ENCODE peak calls at places on chromosomes 4 and X, in five cellular contexts. One of them, this sample, is unnamed.

GRCh38 chr4:169314906-169315305 is 44.1 kb upstream of the SH3RF1 start:
- DNase-seq in sigmoid colon: peak; percentile 72
- DNase-seq in HepG2: peak; percentile 91
- DNase-seq in suprapubic skin: no peak
- DNase-seq in A549: peak; percentile 70
- DNase-seq in this sample: peak; percentile 25

GRCh38 chr4:336893-337142 is 796 bp upstream of the ZNF141 start:
- DNase-seq in sigmoid colon: peak; percentile 83
- DNase-seq in HepG2: no peak
- DNase-seq in suprapubic skin: no peak
- DNase-seq in A549: no peak
- DNase-seq in this sample: no peak

GRCh38 chr4:3407930-3408792 is 33.6 kb upstream of the HGFAC start:
- DNase-seq in sigmoid colon: peak; percentile 35
- DNase-seq in HepG2: peak; percentile 94
- DNase-seq in suprapubic skin: peak; percentile 69
- DNase-seq in A549: no peak
- DNase-seq in this sample: no peak

GRCh38 chrX:48945517-48946348 is 11.7 kb downstream of the OTUD5 start:
- DNase-seq in sigmoid colon: no peak
- DNase-seq in HepG2: peak; percentile 40
- DNase-seq in suprapubic skin: no peak
- DNase-seq in A549: peak; percentile 61
- DNase-seq in this sample: no peak

GRCh38 chr4:4519296-4519898 is 22.5 kb downstream of the STX18 start:
- DNase-seq in sigmoid colon: no peak
- DNase-seq in HepG2: no peak
- DNase-seq in suprapubic skin: no peak
- DNase-seq in A549: peak; percentile 14
- DNase-seq in this sample: no peak

GRCh38 chrX:23699636-23700194 is 32.4 kb downstream of the PRDX4 start:
- DNase-seq in sigmoid colon: no peak
- DNase-seq in HepG2: no peak
- DNase-seq in suprapubic skin: no peak
- DNase-seq in A549: no peak
- DNase-seq in this sample: peak; percentile 14

GRCh38 chr4:12488672-12489071 is 995.5 kb downstream of the RAB28 start:
- DNase-seq in sigmoid colon: no peak
- DNase-seq in HepG2: no peak
- DNase-seq in suprapubic skin: no peak
- DNase-seq in A549: no peak
- DNase-seq in this sample: no peak

GRCh38 chrX:3159995-3160715 is 118.9 kb downstream of the ARSF start:
- DNase-seq in sigmoid colon: no peak
- DNase-seq in HepG2: no peak
- DNase-seq in suprapubic skin: no peak
- DNase-seq in A549: no peak
- DNase-seq in this sample: no peak

GRCh38 chrX:31837445-31837844 is 765.6 kb upstream of the FTHL17 start:
- DNase-seq in sigmoid colon: no peak
- DNase-seq in HepG2: no peak
- DNase-seq in suprapubic skin: no peak
- DNase-seq in A549: no peak
- DNase-seq in this sample: no peak

GRCh38 chr4:1202526-1203378 is 30.4 kb upstream of the SPON2 start:
- DNase-seq in sigmoid colon: peak; percentile 64
- DNase-seq in HepG2: no peak
- DNase-seq in suprapubic skin: peak; percentile 59
- DNase-seq in A549: no peak
- DNase-seq in this sample: peak; percentile 5

GRCh38 chr4:42391981-42392380 is 5.3 kb upstream of the SHISA3 start:
- DNase-seq in sigmoid colon: no peak
- DNase-seq in HepG2: no peak
- DNase-seq in suprapubic skin: no peak
- DNase-seq in A549: no peak
- DNase-seq in this sample: no peak

GRCh38 chrX:110216027-110216426 is 101.9 kb downstream of the AMMECR1 start:
- DNase-seq in sigmoid colon: no peak
- DNase-seq in HepG2: no peak
- DNase-seq in suprapubic skin: no peak
- DNase-seq in A549: peak; percentile 46
- DNase-seq in this sample: no peak

GRCh38 chr4:531721-532565 is 32.9 kb downstream of the PIGG start:
- DNase-seq in sigmoid colon: no peak
- DNase-seq in HepG2: no peak
- DNase-seq in suprapubic skin: no peak
- DNase-seq in A549: no peak
- DNase-seq in this sample: no peak

GRCh38 chr4:7004331-7004730 is 38.8 kb upstream of the TADA2B start:
- DNase-seq in sigmoid colon: peak; percentile 28
- DNase-seq in HepG2: no peak
- DNase-seq in suprapubic skin: no peak
- DNase-seq in A549: no peak
- DNase-seq in this sample: no peak

GRCh38 chr4:28600958-28601357 is 1740.3 kb downstream of the STIM2 start:
- DNase-seq in sigmoid colon: no peak
- DNase-seq in HepG2: no peak
- DNase-seq in suprapubic skin: no peak
- DNase-seq in A549: no peak
- DNase-seq in this sample: no peak

GRCh38 chrX:154401045-154401799 is 3.0 kb downstream of the RPL10 start:
- DNase-seq in sigmoid colon: no peak
- DNase-seq in HepG2: peak; percentile 70
- DNase-seq in suprapubic skin: no peak
- DNase-seq in A549: peak; percentile 57
- DNase-seq in this sample: no peak

GRCh38 chrX:153347530-153347929 is 13.6 kb downstream of the ZNF275 start:
- DNase-seq in sigmoid colon: no peak
- DNase-seq in HepG2: no peak
- DNase-seq in suprapubic skin: no peak
- DNase-seq in A549: no peak
- DNase-seq in this sample: no peak

GRCh38 chr4:110622841-110623709 is at the start of gene PITX2:
- DNase-seq in sigmoid colon: peak; percentile 70
- DNase-seq in HepG2: no peak
- DNase-seq in suprapubic skin: peak; percentile 97
- DNase-seq in A549: no peak
- DNase-seq in this sample: no peak

GRCh38 chr4:84968936-84969335 is 2.4 kb upstream of the WDFY3 start:
- DNase-seq in sigmoid colon: no peak
- DNase-seq in HepG2: no peak
- DNase-seq in suprapubic skin: no peak
- DNase-seq in A549: no peak
- DNase-seq in this sample: no peak

GRCh38 chrX:40151211-40152172 is 53.7 kb upstream of the BCOR start:
- DNase-seq in sigmoid colon: no peak
- DNase-seq in HepG2: no peak
- DNase-seq in suprapubic skin: no peak
- DNase-seq in A549: no peak
- DNase-seq in this sample: no peak

GRCh38 chr4:168724960-168725359 is 228.1 kb downstream of the PALLD start:
- DNase-seq in sigmoid colon: no peak
- DNase-seq in HepG2: no peak
- DNase-seq in suprapubic skin: no peak
- DNase-seq in A549: no peak
- DNase-seq in this sample: no peak

GRCh38 chrX:110414679-110415439 is 56.2 kb downstream of the RTL9 start:
- DNase-seq in sigmoid colon: no peak
- DNase-seq in HepG2: no peak
- DNase-seq in suprapubic skin: no peak
- DNase-seq in A549: no peak
- DNase-seq in this sample: no peak

GRCh38 chr4:113952452-113953029 is 26.9 kb downstream of the ARSJ start:
- DNase-seq in sigmoid colon: no peak
- DNase-seq in HepG2: peak; percentile 54
- DNase-seq in suprapubic skin: no peak
- DNase-seq in A549: peak; percentile 44
- DNase-seq in this sample: no peak

GRCh38 chrX:96314974-96315373 is 369.7 kb upstream of the DIAPH2 start:
- DNase-seq in sigmoid colon: no peak
- DNase-seq in HepG2: peak; percentile 0
- DNase-seq in suprapubic skin: no peak
- DNase-seq in A549: peak; percentile 23
- DNase-seq in this sample: no peak

GRCh38 chr4:105434940-105435339 is 38.9 kb downstream of the PPA2 start:
- DNase-seq in sigmoid colon: no peak
- DNase-seq in HepG2: no peak
- DNase-seq in suprapubic skin: no peak
- DNase-seq in A549: no peak
- DNase-seq in this sample: no peak

GRCh38 chrX:57915680-57916079 is 5.4 kb upstream of the ZXDA start:
- DNase-seq in sigmoid colon: no peak
- DNase-seq in HepG2: no peak
- DNase-seq in suprapubic skin: no peak
- DNase-seq in A549: no peak
- DNase-seq in this sample: no peak

GRCh38 chrX:79524642-79525041 is 157.5 kb upstream of the ITM2A start:
- DNase-seq in sigmoid colon: no peak
- DNase-seq in HepG2: no peak
- DNase-seq in suprapubic skin: no peak
- DNase-seq in A549: peak; percentile 8
- DNase-seq in this sample: no peak

GRCh38 chr4:99885063-99885664 is 9.1 kb downstream of the LAMTOR3 start:
- DNase-seq in sigmoid colon: no peak
- DNase-seq in HepG2: peak; percentile 21
- DNase-seq in suprapubic skin: no peak
- DNase-seq in A549: peak; percentile 51
- DNase-seq in this sample: no peak

GRCh38 chr4:128286474-128287158 is 997 bp downstream of the PGRMC2 start:
- DNase-seq in sigmoid colon: no peak
- DNase-seq in HepG2: peak; percentile 44
- DNase-seq in suprapubic skin: no peak
- DNase-seq in A549: peak; percentile 53
- DNase-seq in this sample: no peak
- TF ChIP-seq POLR2A in sigmoid colon: peak; percentile 16
- TF ChIP-seq POLR2A in HepG2: no peak
- TF ChIP-seq POLR2A in suprapubic skin: no peak
- TF ChIP-seq POLR2A in A549: no peak
- TF ChIP-seq POLR2A in this sample: no peak

DNA sequence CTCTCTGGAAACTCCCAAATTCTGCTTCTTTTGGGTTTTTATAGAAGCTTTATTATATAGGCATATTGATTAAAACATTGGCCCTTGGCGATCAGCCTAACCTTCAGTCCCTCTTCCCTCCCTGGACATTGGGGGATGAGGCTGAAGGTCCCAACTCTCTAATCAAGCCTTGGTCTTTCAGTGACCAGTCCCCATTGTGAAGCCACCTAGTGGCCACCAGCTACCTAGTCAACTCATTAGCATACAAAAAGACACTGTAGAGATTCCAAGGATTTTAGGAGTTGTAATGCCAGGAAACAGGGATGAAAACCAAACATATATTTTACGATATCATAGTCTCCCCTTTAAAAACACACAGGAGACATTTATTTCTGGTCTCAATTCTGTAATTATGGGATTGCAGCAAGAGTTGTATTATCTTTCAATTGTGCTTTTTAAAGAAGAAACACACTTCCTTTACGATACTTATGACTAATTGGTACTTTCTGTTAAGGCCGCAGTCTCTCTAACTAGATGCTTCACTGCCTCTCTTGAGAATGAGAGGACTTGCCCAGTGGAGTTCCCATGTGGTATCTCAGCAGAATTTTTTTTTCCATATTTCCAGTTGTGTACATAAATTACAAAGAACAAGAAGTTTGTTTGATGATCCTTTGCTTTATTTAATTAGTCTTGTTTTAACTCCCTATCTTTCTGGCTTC is 58.2 kb downstream of the WDR17 start:
- DNase-seq in sigmoid colon: no peak
- DNase-seq in HepG2: peak; percentile 24
- DNase-seq in suprapubic skin: no peak
- DNase-seq in A549: peak; percentile 18
- DNase-seq in this sample: no peak
- H3K4me3 ChIP-seq in sigmoid colon: no peak overlapping the region
- H3K4me3 ChIP-seq in HepG2: no peak overlapping the region
- H3K4me3 ChIP-seq in suprapubic skin: no peak overlapping the region
- H3K4me3 ChIP-seq in A549: no peak overlapping the region
- H3K4me3 ChIP-seq in this sample: no peak overlapping the region

GRCh38 chrX:74453178-74453577 is 31.9 kb downstream of the SLC16A2 start:
- DNase-seq in sigmoid colon: no peak
- DNase-seq in HepG2: no peak
- DNase-seq in suprapubic skin: no peak
- DNase-seq in A549: no peak
- DNase-seq in this sample: no peak

GRCh38 chrX:74449937-74450330 is 28.6 kb downstream of the SLC16A2 start:
- DNase-seq in sigmoid colon: no peak
- DNase-seq in HepG2: no peak
- DNase-seq in suprapubic skin: no peak
- DNase-seq in A549: peak; percentile 19
- DNase-seq in this sample: no peak

GRCh38 chrX:74450803-74451449 is 29.6 kb downstream of the SLC16A2 start:
- DNase-seq in sigmoid colon: no peak
- DNase-seq in HepG2: no peak
- DNase-seq in suprapubic skin: no peak
- DNase-seq in A549: peak; percentile 64
- DNase-seq in this sample: peak; percentile 11

GRCh38 chrX:74452199-74452481 is 30.8 kb downstream of the SLC16A2 start:
- DNase-seq in sigmoid colon: no peak
- DNase-seq in HepG2: no peak
- DNase-seq in suprapubic skin: no peak
- DNase-seq in A549: no peak
- DNase-seq in this sample: no peak

GRCh38 chrX:74451450-74452198 is 30.3 kb downstream of the SLC16A2 start:
- DNase-seq in sigmoid colon: no peak
- DNase-seq in HepG2: no peak
- DNase-seq in suprapubic skin: no peak
- DNase-seq in A549: no peak
- DNase-seq in this sample: no peak
- TF ChIP-seq EP300 in sigmoid colon: no peak
- TF ChIP-seq EP300 in HepG2: no peak
- TF ChIP-seq EP300 in suprapubic skin: no peak
- TF ChIP-seq EP300 in A549: no peak
- TF ChIP-seq EP300 in this sample: no peak

GRCh38 chr4:152500308-152500707 is 35.6 kb downstream of the FBXW7 start:
- DNase-seq in sigmoid colon: no peak
- DNase-seq in HepG2: no peak
- DNase-seq in suprapubic skin: no peak
- DNase-seq in A549: no peak
- DNase-seq in this sample: no peak
- TF ChIP-seq POLR2A in sigmoid colon: no peak
- TF ChIP-seq POLR2A in HepG2: no peak
- TF ChIP-seq POLR2A in suprapubic skin: no peak
- TF ChIP-seq POLR2A in A549: no peak
- TF ChIP-seq POLR2A in this sample: no peak

GRCh38 chr4:138090918-138091659 is 151.1 kb downstream of the SLC7A11 start:
- DNase-seq in sigmoid colon: no peak
- DNase-seq in HepG2: no peak
- DNase-seq in suprapubic skin: no peak
- DNase-seq in A549: no peak
- DNase-seq in this sample: no peak
- H3K4me3 ChIP-seq in sigmoid colon: no peak overlapping the region
- H3K4me3 ChIP-seq in HepG2: peak overlapping the region; percentile 31
- H3K4me3 ChIP-seq in suprapubic skin: no peak overlapping the region
- H3K4me3 ChIP-seq in A549: no peak overlapping the region
- H3K4me3 ChIP-seq in this sample: no peak overlapping the region

This sample was measured in tibial nerve.